ENCODE peak calls at places on chromosomes 7 and 10, in seven cellular contexts. Q is AG04450, V is gastrocnemius medialis, T is right cardiac atrium, M is upper lobe of left lung, N is thyroid gland, O is hepatocyte. R is an unnamed sample.

GRCh38 chr7:133293390-133294110 is 40.7 kb downstream of the EXOC4 start:
- DNase-seq in O (no peak), T (no peak), Q (no peak), N (no peak), M (no peak), V (no peak), R (no peak)

GRCh38 chr7:37694208-37695080 is 10.9 kb downstream of the GPR141 start:
- DNase-seq in N (peak), M (peak), V (peak), Q (no peak), T (peak), O (peak), R (no peak)

GRCh38 chr7:831596-832291 is 532 bp upstream of the SUN1 start:
- DNase-seq in O (peak), V (no peak), M (no peak), T (no peak), Q (peak), N (peak), R (no peak)

GRCh38 chr7:17333227-17333626 is 34.8 kb downstream of the AHR start:
- DNase-seq in M (no peak), O (no peak), N (no peak), T (no peak), V (no peak), Q (no peak), R (no peak)

GRCh38 chr10:84012831-84013458 is 126.4 kb upstream of the GHITM start:
- DNase-seq in T (no peak), N (no peak), M (no peak), V (no peak), O (no peak), Q (no peak), R (no peak)

GRCh38 chr7:107051376-107051775 is 6.9 kb downstream of the PRKAR2B start:
- DNase-seq in N (no peak), O (no peak), T (no peak), M (no peak), V (no peak), Q (no peak), R (no peak)

GRCh38 chr7:19754521-19755116 is 18.8 kb downstream of the TMEM196 start:
- DNase-seq in N (no peak), O (peak), Q (no peak), T (no peak), M (no peak), V (no peak), R (no peak)

GRCh38 chr10:71756441-71757191 is 16.7 kb downstream of the VSIR start:
- DNase-seq in M (no peak), N (no peak), T (peak), O (no peak), V (no peak), Q (no peak), R (no peak)

GRCh38 chr7:16975712-16976111 is 93.9 kb upstream of the AGR3 start:
- DNase-seq in V (no peak), T (no peak), O (no peak), N (no peak), Q (no peak), M (no peak), R (no peak)

GRCh38 chr10:25405871-25406270 is 231.1 kb downstream of the GPR158 start:
- DNase-seq in Q (no peak), M (no peak), O (no peak), V (no peak), N (no peak), T (no peak), R (no peak)

GRCh38 chr7:80859272-80859970 is 59.4 kb downstream of the SEMA3C start:
- DNase-seq in T (peak), N (no peak), Q (no peak), M (no peak), V (peak), O (no peak), R (no peak)

GRCh38 chr7:49775065-49775948 is 1.9 kb downstream of the VWC2 start:
- DNase-seq in O (peak), Q (no peak), M (no peak), T (peak), N (peak), V (no peak), R (no peak)

GRCh38 chr10:109191823-109192222 is 731.5 kb downstream of the XPNPEP1 start:
- DNase-seq in V (no peak), O (no peak), Q (no peak), T (no peak), N (no peak), M (no peak), R (no peak)

GRCh38 chr10:43274011-43274410 is 7.1 kb upstream of the RASGEF1A start:
- DNase-seq in O (no peak), V (no peak), N (no peak), Q (no peak), T (no peak), M (peak), R (no peak)

GRCh38 chr7:108037748-108038147 is 34.8 kb upstream of the LAMB1 start:
- DNase-seq in O (no peak), T (no peak), V (no peak), M (no peak), N (no peak), Q (no peak), R (no peak)

GRCh38 chr10:16848562-16849154 is 31.4 kb upstream of the RSU1 start:
- DNase-seq in M (no peak), V (no peak), O (no peak), Q (no peak), N (no peak), T (no peak), R (no peak)

GRCh38 chr7:2972531-2973161 is 71.0 kb downstream of the CARD11 start:
- DNase-seq in T (no peak), O (no peak), Q (no peak), N (no peak), M (peak), V (no peak), R (no peak)

GRCh38 chr7:154735766-154736165 is 267.2 kb downstream of the PAXIP1 start:
- DNase-seq in O (no peak), M (no peak), Q (no peak), T (no peak), N (no peak), V (no peak), R (no peak)

GRCh38 chr7:85564861-85565630 is 378.2 kb upstream of the SEMA3D start:
- DNase-seq in O (no peak), N (no peak), V (no peak), Q (no peak), M (no peak), T (no peak), R (no peak)

GRCh38 chr10:35780970-35781642 is 139.0 kb upstream of the FZD8 start:
- DNase-seq in M (no peak), N (no peak), T (no peak), Q (no peak), O (no peak), V (no peak), R (no peak)

GRCh38 chr10:1007583-1007982 is 18.1 kb downstream of the IDI2 start:
- DNase-seq in T (no peak), M (no peak), N (no peak), V (no peak), Q (no peak), O (no peak), R (no peak)

GRCh38 chr7:29063872-29064271 is 82.5 kb downstream of the CPVL start:
- DNase-seq in M (no peak), T (no peak), O (no peak), Q (no peak), N (no peak), V (no peak), R (no peak)

GRCh38 chr10:51073461-51074237 is 638 bp upstream of the PRKG1 start:
- DNase-seq in V (peak), T (peak), Q (no peak), M (peak), O (peak), N (peak), R (no peak)

GRCh38 chr7:1848911-1849311 is 178.8 kb downstream of the ELFN1 start:
- DNase-seq in O (no peak), Q (no peak), M (no peak), V (no peak), N (no peak), T (peak), R (no peak)

GRCh38 chr10:111482074-111482350 is 405.2 kb downstream of the ADRA2A start:
- DNase-seq in M (no peak), Q (no peak), O (no peak), V (no peak), N (no peak), T (no peak), R (no peak)

GRCh38 chr7:16298221-16298620 is 123.1 kb downstream of the CRPPA start:
- DNase-seq in O (no peak), N (no peak), Q (no peak), T (no peak), M (no peak), V (no peak), R (no peak)

GRCh38 chr10:2835950-2836349 is 231.4 kb upstream of the PFKP start:
- DNase-seq in N (no peak), Q (no peak), M (no peak), V (no peak), O (peak), T (no peak), R (no peak)

GRCh38 chr10:16777473-16778370 is 39.5 kb downstream of the RSU1 start:
- DNase-seq in N (no peak), V (no peak), O (peak), M (no peak), Q (peak), T (no peak), R (no peak)

GRCh38 chr7:116679495-116679894 is 7.5 kb downstream of the MET start:
- DNase-seq in O (no peak), V (no peak), M (no peak), N (no peak), T (no peak), Q (no peak), R (no peak)

GRCh38 chr7:29189743-29190201 is 4.8 kb upstream of the CHN2 start:
- DNase-seq in T (peak), Q (no peak), O (peak), M (peak), V (no peak), N (peak), R (peak)

GRCh38 chr10:122087436-122087835 is 98.5 kb downstream of the TACC2 start:
- DNase-seq in V (no peak), O (no peak), T (no peak), N (no peak), Q (no peak), M (no peak), R (no peak)

GRCh38 chr10:61286695-61287094 is 166.5 kb downstream of the TMEM26 start:
- DNase-seq in Q (no peak), T (no peak), V (no peak), M (no peak), O (no peak), N (no peak), R (no peak)

GRCh38 chr10:86958831-86959736 is 685 bp downstream of the SNCG start:
- DNase-seq in T (peak), O (peak), Q (no peak), N (no peak), V (no peak), M (peak), R (no peak)
- H3K27ac ChIP-seq in T (peak), O (peak), Q (no peak), N (peak), V (peak), M (peak), R (peak)

GRCh38 chr10:119781498-119781897 is 55.6 kb downstream of the INPP5F start:
- DNase-seq in O (no peak), M (no peak), T (no peak), N (no peak), V (no peak), Q (no peak), R (no peak)

GRCh38 chr10:119780879-119781480 is 55.1 kb downstream of the INPP5F start:
- DNase-seq in T (no peak), O (no peak), M (no peak), V (no peak), N (no peak), Q (no peak), R (no peak)

GRCh38 chr10:119786117-119786769 is 60.4 kb downstream of the INPP5F start:
- DNase-seq in N (no peak), T (no peak), M (no peak), O (peak), V (no peak), Q (peak), R (no peak)

GRCh38 chr10:119783665-119784027 is 57.8 kb downstream of the INPP5F start:
- DNase-seq in Q (no peak), N (no peak), T (no peak), V (no peak), M (no peak), O (no peak), R (no peak)

DNA sequence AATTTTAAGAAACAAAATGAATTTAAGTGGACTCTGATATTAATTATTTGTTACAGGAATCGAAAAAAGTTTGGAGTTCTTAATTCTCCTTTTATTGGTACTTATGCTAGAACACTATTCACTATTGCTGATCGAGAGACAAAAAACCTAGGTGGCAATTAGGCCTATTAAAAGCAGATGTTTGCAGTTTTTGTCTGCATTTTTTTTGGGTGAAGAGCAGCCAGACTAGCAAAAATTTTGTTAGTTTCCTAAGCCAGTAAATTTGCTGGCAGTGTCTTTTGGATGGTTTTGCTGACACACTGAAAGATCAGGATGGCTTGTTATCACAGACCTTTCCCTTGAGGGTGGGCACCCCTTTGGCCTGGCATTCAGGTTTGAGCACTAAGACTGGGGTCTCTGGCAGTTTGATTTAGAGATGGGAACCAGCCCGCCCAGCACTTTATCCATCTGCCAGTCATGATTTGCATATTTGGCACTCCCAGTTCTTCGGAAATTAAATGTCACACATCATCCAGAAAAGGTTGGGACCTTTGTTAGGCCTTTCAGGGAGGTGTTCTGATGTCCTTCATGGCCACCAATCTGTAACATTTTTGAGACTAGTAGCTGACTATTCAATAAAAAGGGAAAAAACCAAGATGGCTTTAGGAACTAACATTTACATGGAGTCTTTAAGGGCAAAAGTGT is 57.3 kb downstream of the INPP5F start:
- DNase-seq in T (no peak), M (no peak), N (no peak), Q (no peak), V (no peak), O (no peak), R (no peak)
- H3K4me3 ChIP-seq in T (no peak), M (no peak), N (no peak), Q (no peak), V (no peak), O (no peak), R (no peak)

GRCh38 chr10:77416327-77417135 is 221.1 kb downstream of the KCNMA1 start:
- DNase-seq in Q (peak), M (no peak), T (no peak), O (no peak), N (peak), V (no peak), R (no peak)
- H3K27ac ChIP-seq in Q (peak), M (no peak), T (peak), O (peak), N (no peak), V (no peak), R (no peak)

DNA sequence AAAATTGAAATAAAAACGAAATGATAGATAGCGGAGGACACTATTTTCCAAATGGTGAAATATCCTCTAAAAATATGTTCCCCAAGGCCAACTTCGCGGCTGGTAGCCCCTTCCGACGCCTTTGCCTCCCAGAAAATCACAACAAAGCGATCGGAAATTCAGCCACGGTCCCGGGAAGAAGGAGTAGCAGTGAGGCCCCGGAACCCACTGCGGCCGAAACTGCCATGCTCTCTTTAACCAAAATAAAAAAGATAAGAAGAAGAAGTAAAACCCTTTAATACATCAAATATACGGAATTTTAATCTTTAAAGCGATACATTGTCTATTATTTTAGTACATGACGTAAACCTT is 4.0 kb downstream of the ZNF503 start:
- DNase-seq in V (no peak), M (no peak), T (peak), O (no peak), N (no peak), Q (no peak), R (no peak)
- H3K4me3 ChIP-seq in V (no peak), M (peak), T (peak), O (peak), N (no peak), Q (peak), R (peak)

GRCh38 chr10:113056468-113057021 is 106.5 kb downstream of the TCF7L2 start:
- DNase-seq in N (no peak), O (peak), T (no peak), Q (no peak), V (no peak), M (no peak), R (no peak)
- H3K27ac ChIP-seq in N (no peak), O (peak), T (no peak), Q (peak), V (no peak), M (no peak), R (no peak)

GRCh38 chr10:100683004-100683403 is 62.4 kb upstream of the PAX2 start:
- DNase-seq in M (no peak), N (no peak), Q (no peak), O (no peak), V (no peak), T (no peak), R (no peak)

GRCh38 chr10:100685331-100685730 is 60.1 kb upstream of the PAX2 start:
- DNase-seq in T (no peak), M (no peak), V (no peak), O (no peak), Q (no peak), N (no peak), R (no peak)

GRCh38 chr10:100683545-100684127 is 61.7 kb upstream of the PAX2 start:
- DNase-seq in N (no peak), Q (no peak), T (no peak), O (no peak), V (no peak), M (no peak), R (no peak)

GRCh38 chr10:100687143-100687953 is 58.0 kb upstream of the PAX2 start:
- DNase-seq in T (no peak), N (no peak), V (no peak), M (no peak), Q (no peak), O (no peak), R (no peak)

GRCh38 chr10:100684688-100685235 is 60.6 kb upstream of the PAX2 start:
- DNase-seq in Q (no peak), M (no peak), N (no peak), O (no peak), T (no peak), V (no peak), R (no peak)
- H3K4me3 ChIP-seq in Q (no peak), M (no peak), N (no peak), O (no peak), T (no peak), V (no peak), R (no peak)

GRCh38 chr7:106023369-106024322 is 60.6 kb downstream of the CDHR3 start:
- DNase-seq in N (no peak), O (no peak), V (no peak), Q (no peak), T (no peak), M (no peak), R (no peak)
- H3K27ac ChIP-seq in N (no peak), O (no peak), V (no peak), Q (no peak), T (no peak), M (no peak), R (no peak)

GRCh38 chr7:18505870-18506460 is 10.4 kb downstream of the HDAC9 start:
- DNase-seq in Q (no peak), O (peak), V (peak), N (no peak), T (no peak), M (no peak), R (no peak)
- H3K4me3 ChIP-seq in Q (no peak), O (no peak), V (no peak), N (no peak), T (no peak), M (no peak), R (no peak)

DNA sequence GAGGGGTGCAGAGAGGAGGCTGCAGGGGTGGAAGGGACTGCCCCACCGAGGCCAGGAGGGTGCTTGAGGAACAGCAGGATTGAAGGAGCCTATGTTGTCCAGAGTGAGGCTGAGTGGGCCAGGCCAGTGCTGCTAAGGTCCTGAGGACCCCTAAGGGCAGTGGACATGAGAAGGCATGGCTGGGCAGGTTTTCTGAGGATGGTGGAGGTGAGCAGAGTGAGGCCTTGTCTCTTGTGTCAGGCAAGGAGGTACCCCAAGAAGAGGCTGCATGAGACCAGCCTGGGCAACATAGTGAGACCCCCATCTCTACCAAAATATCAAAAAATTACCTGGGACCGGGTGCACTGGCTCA is 5.2 kb downstream of the SH2B2 start:
- DNase-seq in Q (no peak), O (no peak), M (no peak), T (no peak), V (no peak), N (no peak), R (no peak)
- H3K27ac ChIP-seq in Q (no peak), O (no peak), M (no peak), T (no peak), V (no peak), N (no peak), R (no peak)

GRCh38 chr10:93199221-93199681 is 125.6 kb downstream of the CYP26A1 start:
- DNase-seq in O (peak), Q (no peak), V (peak), T (peak), N (peak), M (peak), R (no peak)
- H3K4me3 ChIP-seq in O (peak), Q (peak), V (peak), T (peak), N (no peak), M (peak), R (peak)